ENCODE peak calls at places on chromosomes 11 and 22, in ten cellular contexts. One of them, this sample, is unnamed.
A peak's percentile ranks its signal among the peaks of the same experiment; 100 is the strongest.

GRCh38 chr11:2892215-2893020 is 6.8 kb upstream of the CDKN1C start:
- DNase-seq in activated CD8-positive, alpha-beta memory T cell treated with anti-CD3 and anti-CD28 coated beads, Interleukin-2, amount 50 U/mL, for 4 hours: peak; percentile 63
- DNase-seq in upper lobe of right lung: peak; percentile 75
- DNase-seq in stimulated activated CD4-positive, alpha-beta T cell treated with anti-CD3 and anti-CD28 coated beads, Interleukin-4, amount 100 ng/mL, for 24 hours: peak; percentile 69
- DNase-seq in BJ: no peak
- DNase-seq in mesenchymal stem cell: peak; percentile 53
- DNase-seq in HEK293T: peak; percentile 81
- DNase-seq in nucleus accumbens: no peak
- DNase-seq in ACHN: peak; percentile 49
- DNase-seq in posterior vena cava: no peak
- DNase-seq in this sample: peak; percentile 66

GRCh38 chr22:24953294-24954113 is 988 bp downstream of the KIAA1671 start:
- DNase-seq in activated CD8-positive, alpha-beta memory T cell treated with anti-CD3 and anti-CD28 coated beads, Interleukin-2, amount 50 U/mL, for 4 hours: no peak
- DNase-seq in upper lobe of right lung: peak; percentile 74
- DNase-seq in stimulated activated CD4-positive, alpha-beta T cell treated with anti-CD3 and anti-CD28 coated beads, Interleukin-4, amount 100 ng/mL, for 24 hours: no peak
- DNase-seq in BJ: no peak
- DNase-seq in mesenchymal stem cell: peak; percentile 32
- DNase-seq in HEK293T: no peak
- DNase-seq in nucleus accumbens: no peak
- DNase-seq in ACHN: no peak
- DNase-seq in posterior vena cava: no peak
- DNase-seq in this sample: no peak

GRCh38 chr11:44621784-44622183 is 56.3 kb downstream of the CD82 start:
- DNase-seq in activated CD8-positive, alpha-beta memory T cell treated with anti-CD3 and anti-CD28 coated beads, Interleukin-2, amount 50 U/mL, for 4 hours: no peak
- DNase-seq in upper lobe of right lung: no peak
- DNase-seq in stimulated activated CD4-positive, alpha-beta T cell treated with anti-CD3 and anti-CD28 coated beads, Interleukin-4, amount 100 ng/mL, for 24 hours: peak; percentile 3
- DNase-seq in BJ: no peak
- DNase-seq in mesenchymal stem cell: no peak
- DNase-seq in HEK293T: no peak
- DNase-seq in nucleus accumbens: no peak
- DNase-seq in ACHN: no peak
- DNase-seq in posterior vena cava: peak; percentile 68
- DNase-seq in this sample: no peak

GRCh38 chr11:1519028-1519736 is 32.6 kb upstream of the MOB2 start:
- DNase-seq in activated CD8-positive, alpha-beta memory T cell treated with anti-CD3 and anti-CD28 coated beads, Interleukin-2, amount 50 U/mL, for 4 hours: no peak
- DNase-seq in upper lobe of right lung: no peak
- DNase-seq in stimulated activated CD4-positive, alpha-beta T cell treated with anti-CD3 and anti-CD28 coated beads, Interleukin-4, amount 100 ng/mL, for 24 hours: no peak
- DNase-seq in BJ: no peak
- DNase-seq in mesenchymal stem cell: no peak
- DNase-seq in HEK293T: no peak
- DNase-seq in nucleus accumbens: no peak
- DNase-seq in ACHN: no peak
- DNase-seq in posterior vena cava: no peak
- DNase-seq in this sample: no peak

GRCh38 chr11:123047947-123048293 is 14.0 kb downstream of the HSPA8 start:
- DNase-seq in activated CD8-positive, alpha-beta memory T cell treated with anti-CD3 and anti-CD28 coated beads, Interleukin-2, amount 50 U/mL, for 4 hours: no peak
- DNase-seq in upper lobe of right lung: no peak
- DNase-seq in stimulated activated CD4-positive, alpha-beta T cell treated with anti-CD3 and anti-CD28 coated beads, Interleukin-4, amount 100 ng/mL, for 24 hours: no peak
- DNase-seq in BJ: no peak
- DNase-seq in mesenchymal stem cell: no peak
- DNase-seq in HEK293T: no peak
- DNase-seq in nucleus accumbens: no peak
- DNase-seq in ACHN: no peak
- DNase-seq in posterior vena cava: no peak
- DNase-seq in this sample: no peak

GRCh38 chr22:42676059-42676607 is 26.9 kb upstream of the CYB5R3 start:
- DNase-seq in activated CD8-positive, alpha-beta memory T cell treated with anti-CD3 and anti-CD28 coated beads, Interleukin-2, amount 50 U/mL, for 4 hours: no peak
- DNase-seq in upper lobe of right lung: no peak
- DNase-seq in stimulated activated CD4-positive, alpha-beta T cell treated with anti-CD3 and anti-CD28 coated beads, Interleukin-4, amount 100 ng/mL, for 24 hours: no peak
- DNase-seq in BJ: peak; percentile 65
- DNase-seq in mesenchymal stem cell: peak; percentile 82
- DNase-seq in HEK293T: no peak
- DNase-seq in nucleus accumbens: no peak
- DNase-seq in ACHN: no peak
- DNase-seq in posterior vena cava: no peak
- DNase-seq in this sample: no peak

GRCh38 chr11:126669416-126669815 is 313.9 kb downstream of the ST3GAL4 start:
- DNase-seq in activated CD8-positive, alpha-beta memory T cell treated with anti-CD3 and anti-CD28 coated beads, Interleukin-2, amount 50 U/mL, for 4 hours: no peak
- DNase-seq in upper lobe of right lung: no peak
- DNase-seq in stimulated activated CD4-positive, alpha-beta T cell treated with anti-CD3 and anti-CD28 coated beads, Interleukin-4, amount 100 ng/mL, for 24 hours: no peak
- DNase-seq in BJ: no peak
- DNase-seq in mesenchymal stem cell: no peak
- DNase-seq in HEK293T: no peak
- DNase-seq in nucleus accumbens: no peak
- DNase-seq in ACHN: peak; percentile 12
- DNase-seq in posterior vena cava: no peak
- DNase-seq in this sample: no peak

GRCh38 chr22:27493797-27494196 is 307.8 kb downstream of the MN1 start:
- DNase-seq in activated CD8-positive, alpha-beta memory T cell treated with anti-CD3 and anti-CD28 coated beads, Interleukin-2, amount 50 U/mL, for 4 hours: no peak
- DNase-seq in upper lobe of right lung: no peak
- DNase-seq in stimulated activated CD4-positive, alpha-beta T cell treated with anti-CD3 and anti-CD28 coated beads, Interleukin-4, amount 100 ng/mL, for 24 hours: no peak
- DNase-seq in BJ: no peak
- DNase-seq in mesenchymal stem cell: no peak
- DNase-seq in HEK293T: no peak
- DNase-seq in nucleus accumbens: no peak
- DNase-seq in ACHN: no peak
- DNase-seq in posterior vena cava: no peak
- DNase-seq in this sample: no peak

GRCh38 chr22:44890416-44891292 is 119.2 kb downstream of the PHF21B start:
- DNase-seq in activated CD8-positive, alpha-beta memory T cell treated with anti-CD3 and anti-CD28 coated beads, Interleukin-2, amount 50 U/mL, for 4 hours: no peak
- DNase-seq in upper lobe of right lung: peak; percentile 56
- DNase-seq in stimulated activated CD4-positive, alpha-beta T cell treated with anti-CD3 and anti-CD28 coated beads, Interleukin-4, amount 100 ng/mL, for 24 hours: no peak
- DNase-seq in BJ: no peak
- DNase-seq in mesenchymal stem cell: no peak
- DNase-seq in HEK293T: no peak
- DNase-seq in nucleus accumbens: no peak
- DNase-seq in ACHN: no peak
- DNase-seq in posterior vena cava: no peak
- DNase-seq in this sample: no peak

GRCh38 chr11:34671946-34672345 is 51.1 kb downstream of the EHF start:
- DNase-seq in activated CD8-positive, alpha-beta memory T cell treated with anti-CD3 and anti-CD28 coated beads, Interleukin-2, amount 50 U/mL, for 4 hours: no peak
- DNase-seq in upper lobe of right lung: no peak
- DNase-seq in stimulated activated CD4-positive, alpha-beta T cell treated with anti-CD3 and anti-CD28 coated beads, Interleukin-4, amount 100 ng/mL, for 24 hours: no peak
- DNase-seq in BJ: no peak
- DNase-seq in mesenchymal stem cell: no peak
- DNase-seq in HEK293T: no peak
- DNase-seq in nucleus accumbens: no peak
- DNase-seq in ACHN: no peak
- DNase-seq in posterior vena cava: no peak
- DNase-seq in this sample: no peak

GRCh38 chr11:12667646-12668045 is 6.6 kb upstream of the TEAD1 start:
- DNase-seq in activated CD8-positive, alpha-beta memory T cell treated with anti-CD3 and anti-CD28 coated beads, Interleukin-2, amount 50 U/mL, for 4 hours: no peak
- DNase-seq in upper lobe of right lung: no peak
- DNase-seq in stimulated activated CD4-positive, alpha-beta T cell treated with anti-CD3 and anti-CD28 coated beads, Interleukin-4, amount 100 ng/mL, for 24 hours: no peak
- DNase-seq in BJ: no peak
- DNase-seq in mesenchymal stem cell: no peak
- DNase-seq in HEK293T: no peak
- DNase-seq in nucleus accumbens: no peak
- DNase-seq in ACHN: no peak
- DNase-seq in posterior vena cava: no peak
- DNase-seq in this sample: no peak

GRCh38 chr11:88174627-88175003 is 628 bp downstream of the RAB38 start:
- DNase-seq in activated CD8-positive, alpha-beta memory T cell treated with anti-CD3 and anti-CD28 coated beads, Interleukin-2, amount 50 U/mL, for 4 hours: peak; percentile 29
- DNase-seq in upper lobe of right lung: peak; percentile 88
- DNase-seq in stimulated activated CD4-positive, alpha-beta T cell treated with anti-CD3 and anti-CD28 coated beads, Interleukin-4, amount 100 ng/mL, for 24 hours: peak; percentile 42
- DNase-seq in BJ: no peak
- DNase-seq in mesenchymal stem cell: peak; percentile 90
- DNase-seq in HEK293T: peak; percentile 13
- DNase-seq in nucleus accumbens: no peak
- DNase-seq in ACHN: peak; percentile 83
- DNase-seq in posterior vena cava: peak; percentile 93
- DNase-seq in this sample: peak; percentile 8

GRCh38 chr22:30206964-30207363 is 39.6 kb downstream of the LIF start:
- DNase-seq in activated CD8-positive, alpha-beta memory T cell treated with anti-CD3 and anti-CD28 coated beads, Interleukin-2, amount 50 U/mL, for 4 hours: no peak
- DNase-seq in upper lobe of right lung: no peak
- DNase-seq in stimulated activated CD4-positive, alpha-beta T cell treated with anti-CD3 and anti-CD28 coated beads, Interleukin-4, amount 100 ng/mL, for 24 hours: no peak
- DNase-seq in BJ: peak; percentile 82
- DNase-seq in mesenchymal stem cell: peak; percentile 96
- DNase-seq in HEK293T: no peak
- DNase-seq in nucleus accumbens: no peak
- DNase-seq in ACHN: peak; percentile 97
- DNase-seq in posterior vena cava: peak; percentile 91
- DNase-seq in this sample: no peak

GRCh38 chr11:34063061-34063795 is 11.7 kb downstream of the CAPRIN1 start:
- DNase-seq in activated CD8-positive, alpha-beta memory T cell treated with anti-CD3 and anti-CD28 coated beads, Interleukin-2, amount 50 U/mL, for 4 hours: no peak
- DNase-seq in upper lobe of right lung: no peak
- DNase-seq in stimulated activated CD4-positive, alpha-beta T cell treated with anti-CD3 and anti-CD28 coated beads, Interleukin-4, amount 100 ng/mL, for 24 hours: no peak
- DNase-seq in BJ: no peak
- DNase-seq in mesenchymal stem cell: no peak
- DNase-seq in HEK293T: no peak
- DNase-seq in nucleus accumbens: no peak
- DNase-seq in ACHN: no peak
- DNase-seq in posterior vena cava: no peak
- DNase-seq in this sample: no peak

GRCh38 chr11:128691802-128692749 is 1.8 kb upstream of the FLI1 start:
- DNase-seq in activated CD8-positive, alpha-beta memory T cell treated with anti-CD3 and anti-CD28 coated beads, Interleukin-2, amount 50 U/mL, for 4 hours: no peak
- DNase-seq in upper lobe of right lung: no peak
- DNase-seq in stimulated activated CD4-positive, alpha-beta T cell treated with anti-CD3 and anti-CD28 coated beads, Interleukin-4, amount 100 ng/mL, for 24 hours: no peak
- DNase-seq in BJ: no peak
- DNase-seq in mesenchymal stem cell: peak; percentile 30
- DNase-seq in HEK293T: no peak
- DNase-seq in nucleus accumbens: no peak
- DNase-seq in ACHN: no peak
- DNase-seq in posterior vena cava: no peak
- DNase-seq in this sample: no peak

GRCh38 chr22:38267086-38267485 is 5.7 kb downstream of the TMEM184B start:
- DNase-seq in activated CD8-positive, alpha-beta memory T cell treated with anti-CD3 and anti-CD28 coated beads, Interleukin-2, amount 50 U/mL, for 4 hours: peak; percentile 24
- DNase-seq in upper lobe of right lung: no peak
- DNase-seq in stimulated activated CD4-positive, alpha-beta T cell treated with anti-CD3 and anti-CD28 coated beads, Interleukin-4, amount 100 ng/mL, for 24 hours: peak; percentile 47
- DNase-seq in BJ: no peak
- DNase-seq in mesenchymal stem cell: peak; percentile 68
- DNase-seq in HEK293T: no peak
- DNase-seq in nucleus accumbens: no peak
- DNase-seq in ACHN: no peak
- DNase-seq in posterior vena cava: no peak
- DNase-seq in this sample: peak; percentile 88

GRCh38 chr11:78039919-78040671 is 17.0 kb upstream of the KCTD14 start:
- DNase-seq in activated CD8-positive, alpha-beta memory T cell treated with anti-CD3 and anti-CD28 coated beads, Interleukin-2, amount 50 U/mL, for 4 hours: no peak
- DNase-seq in upper lobe of right lung: peak; percentile 83
- DNase-seq in stimulated activated CD4-positive, alpha-beta T cell treated with anti-CD3 and anti-CD28 coated beads, Interleukin-4, amount 100 ng/mL, for 24 hours: peak; percentile 9
- DNase-seq in BJ: peak; percentile 39
- DNase-seq in mesenchymal stem cell: peak; percentile 84
- DNase-seq in HEK293T: peak; percentile 53
- DNase-seq in nucleus accumbens: peak; percentile 21
- DNase-seq in ACHN: peak; percentile 74
- DNase-seq in posterior vena cava: peak; percentile 91
- DNase-seq in this sample: no peak

GRCh38 chr11:117219455-117219854 is 12.4 kb downstream of the PCSK7 start:
- DNase-seq in activated CD8-positive, alpha-beta memory T cell treated with anti-CD3 and anti-CD28 coated beads, Interleukin-2, amount 50 U/mL, for 4 hours: no peak
- DNase-seq in upper lobe of right lung: no peak
- DNase-seq in stimulated activated CD4-positive, alpha-beta T cell treated with anti-CD3 and anti-CD28 coated beads, Interleukin-4, amount 100 ng/mL, for 24 hours: no peak
- DNase-seq in BJ: no peak
- DNase-seq in mesenchymal stem cell: no peak
- DNase-seq in HEK293T: no peak
- DNase-seq in nucleus accumbens: no peak
- DNase-seq in ACHN: no peak
- DNase-seq in posterior vena cava: peak; percentile 76
- DNase-seq in this sample: no peak

GRCh38 chr11:119363874-119364590 is 17.5 kb downstream of the USP2 start:
- DNase-seq in activated CD8-positive, alpha-beta memory T cell treated with anti-CD3 and anti-CD28 coated beads, Interleukin-2, amount 50 U/mL, for 4 hours: peak; percentile 65
- DNase-seq in upper lobe of right lung: peak; percentile 79
- DNase-seq in stimulated activated CD4-positive, alpha-beta T cell treated with anti-CD3 and anti-CD28 coated beads, Interleukin-4, amount 100 ng/mL, for 24 hours: peak; percentile 45
- DNase-seq in BJ: no peak
- DNase-seq in mesenchymal stem cell: no peak
- DNase-seq in HEK293T: peak; percentile 93
- DNase-seq in nucleus accumbens: peak; percentile 43
- DNase-seq in ACHN: peak; percentile 48
- DNase-seq in posterior vena cava: no peak
- DNase-seq in this sample: peak; percentile 41

GRCh38 chr22:48378673-48379072 is 1449.0 kb downstream of the BRD1 start:
- DNase-seq in activated CD8-positive, alpha-beta memory T cell treated with anti-CD3 and anti-CD28 coated beads, Interleukin-2, amount 50 U/mL, for 4 hours: no peak
- DNase-seq in upper lobe of right lung: no peak
- DNase-seq in stimulated activated CD4-positive, alpha-beta T cell treated with anti-CD3 and anti-CD28 coated beads, Interleukin-4, amount 100 ng/mL, for 24 hours: no peak
- DNase-seq in BJ: no peak
- DNase-seq in mesenchymal stem cell: no peak
- DNase-seq in HEK293T: no peak
- DNase-seq in nucleus accumbens: no peak
- DNase-seq in ACHN: no peak
- DNase-seq in posterior vena cava: no peak
- DNase-seq in this sample: no peak

GRCh38 chr22:19873960-19874306 is 19.3 kb upstream of the GNB1L start:
- DNase-seq in activated CD8-positive, alpha-beta memory T cell treated with anti-CD3 and anti-CD28 coated beads, Interleukin-2, amount 50 U/mL, for 4 hours: no peak
- DNase-seq in upper lobe of right lung: no peak
- DNase-seq in stimulated activated CD4-positive, alpha-beta T cell treated with anti-CD3 and anti-CD28 coated beads, Interleukin-4, amount 100 ng/mL, for 24 hours: no peak
- DNase-seq in BJ: no peak
- DNase-seq in mesenchymal stem cell: no peak
- DNase-seq in HEK293T: no peak
- DNase-seq in nucleus accumbens: no peak
- DNase-seq in ACHN: no peak
- DNase-seq in posterior vena cava: peak; percentile 68
- DNase-seq in this sample: no peak

GRCh38 chr11:11992257-11992690 is 16.2 kb downstream of the DKK3 start:
- DNase-seq in activated CD8-positive, alpha-beta memory T cell treated with anti-CD3 and anti-CD28 coated beads, Interleukin-2, amount 50 U/mL, for 4 hours: no peak
- DNase-seq in upper lobe of right lung: peak; percentile 61
- DNase-seq in stimulated activated CD4-positive, alpha-beta T cell treated with anti-CD3 and anti-CD28 coated beads, Interleukin-4, amount 100 ng/mL, for 24 hours: no peak
- DNase-seq in BJ: no peak
- DNase-seq in mesenchymal stem cell: peak; percentile 66
- DNase-seq in HEK293T: no peak
- DNase-seq in nucleus accumbens: no peak
- DNase-seq in ACHN: no peak
- DNase-seq in posterior vena cava: no peak
- DNase-seq in this sample: no peak

GRCh38 chr11:133946541-133947297 is 10.0 kb downstream of the IGSF9B start:
- DNase-seq in activated CD8-positive, alpha-beta memory T cell treated with anti-CD3 and anti-CD28 coated beads, Interleukin-2, amount 50 U/mL, for 4 hours: no peak
- DNase-seq in upper lobe of right lung: peak; percentile 61
- DNase-seq in stimulated activated CD4-positive, alpha-beta T cell treated with anti-CD3 and anti-CD28 coated beads, Interleukin-4, amount 100 ng/mL, for 24 hours: no peak
- DNase-seq in BJ: no peak
- DNase-seq in mesenchymal stem cell: no peak
- DNase-seq in HEK293T: no peak
- DNase-seq in nucleus accumbens: no peak
- DNase-seq in ACHN: no peak
- DNase-seq in posterior vena cava: no peak
- DNase-seq in this sample: peak; percentile 37

GRCh38 chr22:32531955-32532818 is 57.6 kb downstream of the FBXO7 start:
- DNase-seq in activated CD8-positive, alpha-beta memory T cell treated with anti-CD3 and anti-CD28 coated beads, Interleukin-2, amount 50 U/mL, for 4 hours: no peak
- DNase-seq in upper lobe of right lung: peak; percentile 85
- DNase-seq in stimulated activated CD4-positive, alpha-beta T cell treated with anti-CD3 and anti-CD28 coated beads, Interleukin-4, amount 100 ng/mL, for 24 hours: no peak
- DNase-seq in BJ: peak; percentile 87
- DNase-seq in mesenchymal stem cell: peak; percentile 60
- DNase-seq in HEK293T: no peak
- DNase-seq in nucleus accumbens: no peak
- DNase-seq in ACHN: no peak
- DNase-seq in posterior vena cava: peak; percentile 95
- DNase-seq in this sample: no peak

This sample was measured in CD4-positive, alpha-beta memory T cell.